ENCODE peak calls at places on chromosomes 3 and 15, in seven cellular contexts. I is stimulated activated CD8-positive, alpha-beta memory T cell treated with anti-CD3 and anti-CD28 coated beads, Interleukin-2, amount 100 ng/mL, for 48 hours; C is iPS DF 6.9; P is fibroblast of villous mesenchyme; F is occipital lobe; O is activated gamma-delta T cell treated with anti-CD3 and anti-CD28 coated beads, Interleukin-2, amount 50 U/mL, for 16 hours; S is posterior cingulate gyrus. Q is an unnamed sample.

GRCh38 chr3:149003653-149004305 is 12.4 kb downstream of the GYG1 start:
- DNase-seq in F (no peak), S (no peak), C (no peak), P (no peak), I (no peak), O (peak; percentile 7), Q (peak; percentile 67)

GRCh38 chr15:42344763-42345162 is 14.5 kb upstream of the CAPN3 start:
- DNase-seq in C (no peak), O (no peak), I (no peak), P (peak; percentile 69), F (no peak), S (no peak), Q (peak; percentile 82)

GRCh38 chr3:181609156-181609767 is 102.5 kb upstream of the SOX2 start:
- DNase-seq in F (no peak), I (no peak), P (no peak), O (no peak), S (no peak), C (peak; percentile 4), Q (no peak)

GRCh38 chr15:63483521-63484371 is 20.6 kb upstream of the USP3 start:
- DNase-seq in S (no peak), F (no peak), C (no peak), P (no peak), O (no peak), I (no peak), Q (peak; percentile 89)

GRCh38 chr15:61641645-61642044 is 412.5 kb upstream of the RORA start:
- DNase-seq in F (no peak), I (no peak), S (no peak), C (no peak), O (no peak), P (no peak), Q (no peak)

GRCh38 chr3:190040145-190040544 is 80.6 kb downstream of the P3H2 start:
- DNase-seq in I (no peak), C (no peak), F (no peak), P (no peak), O (no peak), S (no peak), Q (no peak)

GRCh38 chr3:110378481-110378880 is 693.1 kb upstream of the NECTIN3 start:
- DNase-seq in O (no peak), F (no peak), P (peak; percentile 39), C (no peak), I (no peak), S (no peak), Q (no peak)

GRCh38 chr3:171712168-171712938 is 97.9 kb downstream of the PLD1 start:
- DNase-seq in S (no peak), P (peak; percentile 83), C (no peak), O (no peak), I (no peak), F (no peak), Q (peak; percentile 7)

GRCh38 chr15:101169457-101170071 is 82.3 kb downstream of the CHSY1 start:
- DNase-seq in S (peak; percentile 24), F (no peak), O (no peak), C (no peak), I (no peak), P (no peak), Q (no peak)

GRCh38 chr3:179558742-179559364 is 3.9 kb upstream of the ACTL6A start:
- DNase-seq in F (peak; percentile 23), I (peak; percentile 30), O (no peak), P (peak; percentile 75), C (no peak), S (peak; percentile 71), Q (peak; percentile 80)

GRCh38 chr15:59696332-59696731 is 7.2 kb upstream of the BNIP2 start:
- DNase-seq in P (no peak), S (no peak), I (no peak), C (no peak), F (no peak), O (no peak), Q (no peak)

GRCh38 chr15:37014137-37014536 is 86.2 kb downstream of the MEIS2 start:
- DNase-seq in P (peak; percentile 31), C (no peak), O (no peak), F (no peak), I (no peak), S (no peak), Q (no peak)

GRCh38 chr15:89462198-89462912 is 34.0 kb downstream of the RHCG start:
- DNase-seq in I (no peak), F (peak; percentile 20), C (no peak), S (peak; percentile 41), P (peak; percentile 7), O (no peak), Q (no peak)

Q was measured in epithelial cell of esophagus.